ENCODE peak calls at places on chromosomes 2 and 18, in six cellular contexts. One of them, this sample, is unnamed.
A peak's percentile ranks its signal among the peaks of the same experiment; 100 is the strongest.

GRCh38 chr2:132374551-132374950 is 42.1 kb upstream of the GPR39 start:
- DNase-seq in SJSA1: no peak
- DNase-seq in GM23338: no peak
- DNase-seq in thoracic aorta: no peak
- DNase-seq in AG04450: no peak
- DNase-seq in IMR-90: peak; percentile 44
- DNase-seq in this sample: no peak

GRCh38 chr2:127672341-127673303 is 2.7 kb downstream of the LIMS2 start:
- DNase-seq in SJSA1: no peak
- DNase-seq in IMR-90: no peak
- DNase-seq in AG04450: no peak
- DNase-seq in GM23338: no peak
- DNase-seq in thoracic aorta: no peak
- DNase-seq in this sample: no peak

GRCh38 chr18:61935362-61935761 is 42.6 kb upstream of the RNF152 start:
- DNase-seq in thoracic aorta: no peak
- DNase-seq in IMR-90: no peak
- DNase-seq in SJSA1: no peak
- DNase-seq in GM23338: no peak
- DNase-seq in AG04450: no peak
- DNase-seq in this sample: no peak

GRCh38 chr2:165016772-165017411 is 61.6 kb upstream of the SLC38A11 start:
- DNase-seq in thoracic aorta: no peak
- DNase-seq in GM23338: peak; percentile 80
- DNase-seq in SJSA1: no peak
- DNase-seq in AG04450: peak; percentile 15
- DNase-seq in IMR-90: peak; percentile 65
- DNase-seq in this sample: no peak

GRCh38 chr2:99827296-99827999 is 314.9 kb downstream of the AFF3 start:
- DNase-seq in SJSA1: no peak
- DNase-seq in AG04450: no peak
- DNase-seq in GM23338: no peak
- DNase-seq in thoracic aorta: no peak
- DNase-seq in IMR-90: no peak
- DNase-seq in this sample: no peak

GRCh38 chr2:74498500-74499268 is 719 bp downstream of the LBX2 start:
- DNase-seq in IMR-90: no peak
- DNase-seq in GM23338: peak; percentile 88
- DNase-seq in AG04450: no peak
- DNase-seq in thoracic aorta: no peak
- DNase-seq in SJSA1: no peak
- DNase-seq in this sample: no peak

GRCh38 chr2:204545861-204546773 is 842 bp downstream of the PARD3B start:
- DNase-seq in GM23338: peak; percentile 45
- DNase-seq in thoracic aorta: no peak
- DNase-seq in AG04450: no peak
- DNase-seq in IMR-90: no peak
- DNase-seq in SJSA1: no peak
- DNase-seq in this sample: no peak

GRCh38 chr2:45941758-45942738 is 290.6 kb downstream of the PRKCE start:
- DNase-seq in thoracic aorta: no peak
- DNase-seq in IMR-90: peak; percentile 64
- DNase-seq in GM23338: no peak
- DNase-seq in SJSA1: no peak
- DNase-seq in AG04450: no peak
- DNase-seq in this sample: no peak

GRCh38 chr2:23510471-23510870 is 125.5 kb downstream of the KLHL29 start:
- DNase-seq in thoracic aorta: no peak
- DNase-seq in AG04450: no peak
- DNase-seq in SJSA1: no peak
- DNase-seq in GM23338: no peak
- DNase-seq in IMR-90: no peak
- DNase-seq in this sample: no peak

GRCh38 chr2:235165631-235166030 is 213.8 kb downstream of the SH3BP4 start:
- DNase-seq in thoracic aorta: no peak
- DNase-seq in SJSA1: no peak
- DNase-seq in IMR-90: no peak
- DNase-seq in AG04450: no peak
- DNase-seq in GM23338: no peak
- DNase-seq in this sample: no peak

GRCh38 chr2:230872968-230873669 is 8.4 kb downstream of the ITM2C start:
- DNase-seq in GM23338: no peak
- DNase-seq in AG04450: no peak
- DNase-seq in thoracic aorta: no peak
- DNase-seq in IMR-90: no peak
- DNase-seq in SJSA1: peak; percentile 37
- DNase-seq in this sample: no peak

GRCh38 chr2:57443985-57444501 is 602.6 kb upstream of the VRK2 start:
- DNase-seq in thoracic aorta: no peak
- DNase-seq in GM23338: no peak
- DNase-seq in IMR-90: no peak
- DNase-seq in SJSA1: no peak
- DNase-seq in AG04450: no peak
- DNase-seq in this sample: no peak

GRCh38 chr2:240482141-240482540 is 46.7 kb downstream of the GPC1 start:
- DNase-seq in GM23338: no peak
- DNase-seq in SJSA1: no peak
- DNase-seq in AG04450: no peak
- DNase-seq in IMR-90: no peak
- DNase-seq in thoracic aorta: no peak
- DNase-seq in this sample: no peak

GRCh38 chr2:154664248-154664647 is 34.2 kb upstream of the KCNJ3 start:
- DNase-seq in GM23338: no peak
- DNase-seq in IMR-90: no peak
- DNase-seq in SJSA1: no peak
- DNase-seq in thoracic aorta: no peak
- DNase-seq in AG04450: no peak
- DNase-seq in this sample: no peak

GRCh38 chr2:65416321-65416720 is 16.1 kb downstream of the SPRED2 start:
- DNase-seq in SJSA1: no peak
- DNase-seq in thoracic aorta: no peak
- DNase-seq in IMR-90: no peak
- DNase-seq in GM23338: no peak
- DNase-seq in AG04450: no peak
- DNase-seq in this sample: no peak

GRCh38 chr2:27379840-27380625 is 501 bp downstream of the ZNF513 start:
- DNase-seq in IMR-90: peak; percentile 76
- DNase-seq in AG04450: no peak
- DNase-seq in SJSA1: peak; percentile 61
- DNase-seq in GM23338: peak; percentile 42
- DNase-seq in thoracic aorta: peak; percentile 53
- DNase-seq in this sample: peak; percentile 41

GRCh38 chr2:113799375-113799774 is 42.9 kb upstream of the SLC35F5 start:
- DNase-seq in GM23338: no peak
- DNase-seq in AG04450: no peak
- DNase-seq in thoracic aorta: no peak
- DNase-seq in SJSA1: no peak
- DNase-seq in IMR-90: no peak
- DNase-seq in this sample: no peak

GRCh38 chr2:32484907-32485306 is 128.1 kb downstream of the BIRC6 start:
- DNase-seq in AG04450: peak; percentile 78
- DNase-seq in GM23338: no peak
- DNase-seq in SJSA1: no peak
- DNase-seq in IMR-90: peak; percentile 97
- DNase-seq in thoracic aorta: no peak
- DNase-seq in this sample: no peak

GRCh38 chr2:136383161-136383560 is 265.2 kb upstream of the CXCR4 start:
- DNase-seq in IMR-90: no peak
- DNase-seq in SJSA1: no peak
- DNase-seq in GM23338: no peak
- DNase-seq in thoracic aorta: no peak
- DNase-seq in AG04450: no peak
- DNase-seq in this sample: no peak

GRCh38 chr2:186841940-186842339 is 7.0 kb downstream of the ZSWIM2 start:
- DNase-seq in IMR-90: peak; percentile 81
- DNase-seq in thoracic aorta: no peak
- DNase-seq in GM23338: no peak
- DNase-seq in AG04450: peak; percentile 27
- DNase-seq in SJSA1: no peak
- DNase-seq in this sample: no peak

GRCh38 chr2:43193996-43194869 is 32.2 kb downstream of the ZFP36L2 start:
- DNase-seq in SJSA1: no peak
- DNase-seq in IMR-90: no peak
- DNase-seq in AG04450: no peak
- DNase-seq in GM23338: no peak
- DNase-seq in thoracic aorta: no peak
- DNase-seq in this sample: no peak

GRCh38 chr2:3270095-3270478 is 107.5 kb downstream of the EIPR1 start:
- DNase-seq in thoracic aorta: no peak
- DNase-seq in GM23338: no peak
- DNase-seq in AG04450: no peak
- DNase-seq in IMR-90: no peak
- DNase-seq in SJSA1: no peak
- DNase-seq in this sample: no peak

GRCh38 chr2:23213196-23213595 is 171.8 kb upstream of the KLHL29 start:
- DNase-seq in thoracic aorta: no peak
- DNase-seq in SJSA1: no peak
- DNase-seq in GM23338: no peak
- DNase-seq in IMR-90: no peak
- DNase-seq in AG04450: no peak
- DNase-seq in this sample: no peak

GRCh38 chr2:12251121-12251520 is 465.6 kb upstream of the TRIB2 start:
- DNase-seq in SJSA1: no peak
- DNase-seq in AG04450: no peak
- DNase-seq in thoracic aorta: no peak
- DNase-seq in IMR-90: no peak
- DNase-seq in GM23338: no peak
- DNase-seq in this sample: no peak
- H3K4me3 ChIP-seq in SJSA1: no peak overlapping the region
- H3K4me3 ChIP-seq in AG04450: no peak overlapping the region
- H3K4me3 ChIP-seq in thoracic aorta: no peak overlapping the region
- H3K4me3 ChIP-seq in IMR-90: no peak overlapping the region
- H3K4me3 ChIP-seq in GM23338: no peak overlapping the region
- H3K4me3 ChIP-seq in this sample: no peak overlapping the region

DNA sequence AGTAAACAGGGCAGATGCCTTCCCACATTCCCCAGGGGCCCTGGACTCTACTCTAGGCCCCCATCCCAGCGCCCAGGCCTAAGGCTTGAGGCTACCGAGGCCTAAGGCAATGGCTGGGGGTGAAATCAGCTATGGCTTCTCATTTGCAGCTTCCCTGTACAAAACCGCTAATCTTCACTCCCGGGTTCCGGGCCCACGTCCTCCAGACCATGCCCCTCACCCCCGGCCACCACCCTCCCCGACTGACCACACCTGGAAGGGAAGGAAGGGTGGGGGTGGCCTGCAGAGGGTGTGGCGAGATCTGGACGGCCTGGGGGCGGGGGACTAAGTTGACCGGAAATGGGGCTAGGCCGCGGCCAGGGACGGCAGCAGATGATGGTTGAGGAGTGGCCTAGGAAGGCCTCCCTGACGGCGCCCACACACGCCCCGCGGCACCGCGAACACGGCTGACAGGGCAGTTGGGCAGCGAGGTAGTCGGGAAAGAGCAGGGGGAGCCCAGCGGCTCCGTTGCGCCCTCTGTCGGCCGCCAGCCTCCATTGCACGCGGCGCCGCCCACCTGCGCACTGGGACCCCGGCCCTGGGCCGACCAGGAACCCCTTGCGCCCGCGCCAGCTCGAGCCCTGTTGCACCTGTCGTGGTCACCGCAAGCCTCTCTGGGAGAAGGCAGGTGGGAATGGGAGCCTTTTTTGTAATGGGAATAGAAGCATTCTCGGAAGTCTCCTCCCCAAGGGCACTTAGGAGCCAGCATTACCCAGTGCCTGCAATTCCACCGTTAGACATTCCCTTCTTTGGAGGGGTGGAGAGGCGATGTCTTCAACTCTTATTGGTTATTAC is 117.1 kb upstream of the STPG4 start:
- DNase-seq in SJSA1: peak; percentile 77
- DNase-seq in IMR-90: peak; percentile 39
- DNase-seq in GM23338: peak; percentile 82
- DNase-seq in thoracic aorta: peak; percentile 28
- DNase-seq in AG04450: no peak
- DNase-seq in this sample: no peak
- H3K4me3 ChIP-seq in SJSA1: peak overlapping the region; percentile 7
- H3K4me3 ChIP-seq in IMR-90: no peak overlapping the region
- H3K4me3 ChIP-seq in GM23338: peak overlapping the region; percentile 56
- H3K4me3 ChIP-seq in thoracic aorta: peak overlapping the region; percentile 61
- H3K4me3 ChIP-seq in AG04450: peak overlapping the region; percentile 4
- H3K4me3 ChIP-seq in this sample: peak overlapping the region; percentile 41

GRCh38 chr2:102062802-102063201 is 71.0 kb downstream of the IL1R2 start:
- DNase-seq in thoracic aorta: no peak
- DNase-seq in IMR-90: no peak
- DNase-seq in GM23338: no peak
- DNase-seq in AG04450: no peak
- DNase-seq in SJSA1: no peak
- DNase-seq in this sample: no peak

GRCh38 chr2:102061962-102062795 is 70.4 kb downstream of the IL1R2 start:
- DNase-seq in SJSA1: no peak
- DNase-seq in AG04450: no peak
- DNase-seq in GM23338: no peak
- DNase-seq in IMR-90: peak; percentile 78
- DNase-seq in thoracic aorta: no peak
- DNase-seq in this sample: no peak

GRCh38 chr2:102063948-102064678 is 72.4 kb downstream of the IL1R2 start:
- DNase-seq in GM23338: peak; percentile 35
- DNase-seq in AG04450: peak; percentile 96
- DNase-seq in IMR-90: peak; percentile 99
- DNase-seq in SJSA1: peak; percentile 92
- DNase-seq in thoracic aorta: peak; percentile 93
- DNase-seq in this sample: peak; percentile 9

GRCh38 chr2:102064679-102065674 is 73.2 kb downstream of the IL1R2 start:
- DNase-seq in GM23338: no peak
- DNase-seq in thoracic aorta: no peak
- DNase-seq in AG04450: no peak
- DNase-seq in SJSA1: no peak
- DNase-seq in IMR-90: peak; percentile 57
- DNase-seq in this sample: no peak

GRCh38 chr2:102063360-102063947 is 71.7 kb downstream of the IL1R2 start:
- DNase-seq in thoracic aorta: peak; percentile 79
- DNase-seq in AG04450: no peak
- DNase-seq in SJSA1: no peak
- DNase-seq in IMR-90: peak; percentile 51
- DNase-seq in GM23338: no peak
- DNase-seq in this sample: no peak
- H3K4me3 ChIP-seq in thoracic aorta: peak overlapping the region; percentile 51
- H3K4me3 ChIP-seq in AG04450: no peak overlapping the region
- H3K4me3 ChIP-seq in SJSA1: no peak overlapping the region
- H3K4me3 ChIP-seq in IMR-90: no peak overlapping the region
- H3K4me3 ChIP-seq in GM23338: no peak overlapping the region
- H3K4me3 ChIP-seq in this sample: no peak overlapping the region

DNA sequence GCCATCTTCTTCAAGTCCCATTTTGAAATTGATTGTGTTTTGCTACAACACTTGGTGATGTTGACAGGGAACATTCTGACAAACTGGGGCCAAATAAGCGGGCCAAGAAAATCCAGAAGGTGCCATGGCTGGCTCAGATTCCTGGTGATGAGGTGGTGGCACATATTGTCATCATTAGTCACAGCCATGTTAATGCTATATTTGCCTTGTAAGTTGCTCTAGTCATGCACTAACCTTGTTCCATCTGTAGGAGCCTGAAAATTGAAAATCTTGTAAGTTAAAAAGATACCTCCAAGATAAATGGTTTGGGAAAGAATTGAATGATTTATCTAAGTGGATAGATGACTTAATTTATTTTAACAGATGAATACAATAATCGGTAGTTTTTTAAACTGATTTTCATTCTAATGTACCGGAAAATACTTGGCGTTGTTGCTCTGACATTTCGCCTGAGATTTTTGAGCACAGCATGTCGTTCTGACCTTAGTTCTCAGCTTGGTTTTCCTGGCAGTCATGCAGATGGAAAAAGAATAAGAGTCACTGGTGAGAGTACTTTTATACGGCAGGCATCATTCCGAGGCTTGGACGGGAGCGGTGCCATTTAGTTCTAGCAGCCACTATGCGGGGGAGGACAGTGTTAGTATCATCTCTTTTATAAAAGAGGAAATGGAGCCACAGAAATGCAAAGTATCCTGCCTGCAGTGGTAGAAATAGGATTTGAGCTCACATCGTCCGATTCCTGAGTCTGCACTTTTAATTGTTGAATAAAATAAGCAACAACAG is 133.9 kb downstream of the ZNF532 start:
- DNase-seq in thoracic aorta: peak; percentile 61
- DNase-seq in GM23338: no peak
- DNase-seq in IMR-90: peak; percentile 70
- DNase-seq in SJSA1: peak; percentile 60
- DNase-seq in AG04450: no peak
- DNase-seq in this sample: no peak
- H3K4me3 ChIP-seq in thoracic aorta: peak overlapping the region; percentile 44
- H3K4me3 ChIP-seq in GM23338: no peak overlapping the region
- H3K4me3 ChIP-seq in IMR-90: peak overlapping the region; percentile 23
- H3K4me3 ChIP-seq in SJSA1: peak overlapping the region; percentile 1
- H3K4me3 ChIP-seq in AG04450: peak overlapping the region; percentile 37
- H3K4me3 ChIP-seq in this sample: no peak overlapping the region